ENCODE peak calls at places on chromosome 16, in eight cellular contexts. One of them, this sample, is unnamed.

GRCh38 chr16:72362972-72363371 is 191.0 kb upstream of the PMFBP1 start:
- DNase-seq in body of pancreas: no peak
- DNase-seq in lower leg skin: no peak
- DNase-seq in CD4-positive, alpha-beta memory T cell: no peak
- DNase-seq in stimulated activated effector memory CD8-positive, alpha-beta T cell treated with anti-CD3 and anti-CD28 coated beads, Interleukin-12 subunit alpha, Interleukin-12 subunit beta, amount 100 ng/mL, for 72 hours: no peak
- DNase-seq in NCI-H1417: no peak
- DNase-seq in hepatic stellate cell: no peak
- DNase-seq in stimulated activated CD4-positive, alpha-beta T cell treated with anti-CD3 and anti-CD28 coated beads, Interleukin-1b, Interleukin-23, amount 100 ng/mL, for 1 hour: no peak
- DNase-seq in this sample: peak

GRCh38 chr16:6125483-6126259 is 1028.1 kb upstream of the EEF2KMT start:
- DNase-seq in CD4-positive, alpha-beta memory T cell: no peak
- DNase-seq in lower leg skin: no peak
- DNase-seq in stimulated activated effector memory CD8-positive, alpha-beta T cell treated with anti-CD3 and anti-CD28 coated beads, Interleukin-12 subunit alpha, Interleukin-12 subunit beta, amount 100 ng/mL, for 72 hours: no peak
- DNase-seq in hepatic stellate cell: no peak
- DNase-seq in NCI-H1417: no peak
- DNase-seq in stimulated activated CD4-positive, alpha-beta T cell treated with anti-CD3 and anti-CD28 coated beads, Interleukin-1b, Interleukin-23, amount 100 ng/mL, for 1 hour: no peak
- DNase-seq in body of pancreas: no peak
- DNase-seq in this sample: no peak

GRCh38 chr16:12672986-12673385 is 130.7 kb downstream of the CPPED1 start:
- DNase-seq in lower leg skin: no peak
- DNase-seq in NCI-H1417: peak
- DNase-seq in stimulated activated CD4-positive, alpha-beta T cell treated with anti-CD3 and anti-CD28 coated beads, Interleukin-1b, Interleukin-23, amount 100 ng/mL, for 1 hour: no peak
- DNase-seq in stimulated activated effector memory CD8-positive, alpha-beta T cell treated with anti-CD3 and anti-CD28 coated beads, Interleukin-12 subunit alpha, Interleukin-12 subunit beta, amount 100 ng/mL, for 72 hours: no peak
- DNase-seq in hepatic stellate cell: no peak
- DNase-seq in body of pancreas: no peak
- DNase-seq in CD4-positive, alpha-beta memory T cell: no peak
- DNase-seq in this sample: no peak

GRCh38 chr16:84829168-84829965 is 9.6 kb downstream of the CRISPLD2 start:
- DNase-seq in NCI-H1417: no peak
- DNase-seq in lower leg skin: no peak
- DNase-seq in hepatic stellate cell: peak
- DNase-seq in stimulated activated CD4-positive, alpha-beta T cell treated with anti-CD3 and anti-CD28 coated beads, Interleukin-1b, Interleukin-23, amount 100 ng/mL, for 1 hour: no peak
- DNase-seq in CD4-positive, alpha-beta memory T cell: no peak
- DNase-seq in body of pancreas: peak
- DNase-seq in stimulated activated effector memory CD8-positive, alpha-beta T cell treated with anti-CD3 and anti-CD28 coated beads, Interleukin-12 subunit alpha, Interleukin-12 subunit beta, amount 100 ng/mL, for 72 hours: no peak
- DNase-seq in this sample: peak

GRCh38 chr16:57795431-57795878 is 6.8 kb downstream of the KIFC3 start:
- DNase-seq in lower leg skin: no peak
- DNase-seq in body of pancreas: peak
- DNase-seq in stimulated activated effector memory CD8-positive, alpha-beta T cell treated with anti-CD3 and anti-CD28 coated beads, Interleukin-12 subunit alpha, Interleukin-12 subunit beta, amount 100 ng/mL, for 72 hours: no peak
- DNase-seq in hepatic stellate cell: peak
- DNase-seq in CD4-positive, alpha-beta memory T cell: peak
- DNase-seq in NCI-H1417: peak
- DNase-seq in stimulated activated CD4-positive, alpha-beta T cell treated with anti-CD3 and anti-CD28 coated beads, Interleukin-1b, Interleukin-23, amount 100 ng/mL, for 1 hour: no peak
- DNase-seq in this sample: no peak

GRCh38 chr16:22188595-22189442 is 17.3 kb upstream of the EEF2K start:
- DNase-seq in NCI-H1417: peak
- DNase-seq in lower leg skin: peak
- DNase-seq in stimulated activated effector memory CD8-positive, alpha-beta T cell treated with anti-CD3 and anti-CD28 coated beads, Interleukin-12 subunit alpha, Interleukin-12 subunit beta, amount 100 ng/mL, for 72 hours: no peak
- DNase-seq in stimulated activated CD4-positive, alpha-beta T cell treated with anti-CD3 and anti-CD28 coated beads, Interleukin-1b, Interleukin-23, amount 100 ng/mL, for 1 hour: peak
- DNase-seq in CD4-positive, alpha-beta memory T cell: peak
- DNase-seq in body of pancreas: peak
- DNase-seq in hepatic stellate cell: peak
- DNase-seq in this sample: peak

GRCh38 chr16:78744796-78745464 is 645.5 kb downstream of the WWOX start:
- DNase-seq in stimulated activated effector memory CD8-positive, alpha-beta T cell treated with anti-CD3 and anti-CD28 coated beads, Interleukin-12 subunit alpha, Interleukin-12 subunit beta, amount 100 ng/mL, for 72 hours: no peak
- DNase-seq in NCI-H1417: no peak
- DNase-seq in hepatic stellate cell: no peak
- DNase-seq in stimulated activated CD4-positive, alpha-beta T cell treated with anti-CD3 and anti-CD28 coated beads, Interleukin-1b, Interleukin-23, amount 100 ng/mL, for 1 hour: no peak
- DNase-seq in lower leg skin: no peak
- DNase-seq in CD4-positive, alpha-beta memory T cell: no peak
- DNase-seq in body of pancreas: no peak
- DNase-seq in this sample: no peak

GRCh38 chr16:2163211-2163881 is 7.8 kb downstream of the TRAF7 start:
- DNase-seq in stimulated activated CD4-positive, alpha-beta T cell treated with anti-CD3 and anti-CD28 coated beads, Interleukin-1b, Interleukin-23, amount 100 ng/mL, for 1 hour: no peak
- DNase-seq in stimulated activated effector memory CD8-positive, alpha-beta T cell treated with anti-CD3 and anti-CD28 coated beads, Interleukin-12 subunit alpha, Interleukin-12 subunit beta, amount 100 ng/mL, for 72 hours: no peak
- DNase-seq in lower leg skin: no peak
- DNase-seq in CD4-positive, alpha-beta memory T cell: no peak
- DNase-seq in NCI-H1417: no peak
- DNase-seq in body of pancreas: no peak
- DNase-seq in hepatic stellate cell: no peak
- DNase-seq in this sample: no peak

GRCh38 chr16:1707193-1707790 is 1.3 kb downstream of the MAPK8IP3 start:
- DNase-seq in stimulated activated CD4-positive, alpha-beta T cell treated with anti-CD3 and anti-CD28 coated beads, Interleukin-1b, Interleukin-23, amount 100 ng/mL, for 1 hour: no peak
- DNase-seq in CD4-positive, alpha-beta memory T cell: peak
- DNase-seq in NCI-H1417: no peak
- DNase-seq in body of pancreas: peak
- DNase-seq in hepatic stellate cell: peak
- DNase-seq in lower leg skin: peak
- DNase-seq in stimulated activated effector memory CD8-positive, alpha-beta T cell treated with anti-CD3 and anti-CD28 coated beads, Interleukin-12 subunit alpha, Interleukin-12 subunit beta, amount 100 ng/mL, for 72 hours: no peak
- DNase-seq in this sample: no peak

GRCh38 chr16:49986351-49987124 is 38.5 kb upstream of the CNEP1R1 start:
- DNase-seq in stimulated activated effector memory CD8-positive, alpha-beta T cell treated with anti-CD3 and anti-CD28 coated beads, Interleukin-12 subunit alpha, Interleukin-12 subunit beta, amount 100 ng/mL, for 72 hours: no peak
- DNase-seq in CD4-positive, alpha-beta memory T cell: no peak
- DNase-seq in lower leg skin: no peak
- DNase-seq in body of pancreas: no peak
- DNase-seq in NCI-H1417: no peak
- DNase-seq in stimulated activated CD4-positive, alpha-beta T cell treated with anti-CD3 and anti-CD28 coated beads, Interleukin-1b, Interleukin-23, amount 100 ng/mL, for 1 hour: no peak
- DNase-seq in hepatic stellate cell: no peak
- DNase-seq in this sample: no peak

GRCh38 chr16:9965079-9965478 is 217.1 kb downstream of the GRIN2A start:
- DNase-seq in lower leg skin: no peak
- DNase-seq in NCI-H1417: no peak
- DNase-seq in stimulated activated CD4-positive, alpha-beta T cell treated with anti-CD3 and anti-CD28 coated beads, Interleukin-1b, Interleukin-23, amount 100 ng/mL, for 1 hour: no peak
- DNase-seq in hepatic stellate cell: no peak
- DNase-seq in stimulated activated effector memory CD8-positive, alpha-beta T cell treated with anti-CD3 and anti-CD28 coated beads, Interleukin-12 subunit alpha, Interleukin-12 subunit beta, amount 100 ng/mL, for 72 hours: no peak
- DNase-seq in CD4-positive, alpha-beta memory T cell: no peak
- DNase-seq in body of pancreas: no peak
- DNase-seq in this sample: no peak

GRCh38 chr16:27332105-27332504 is 18.3 kb downstream of the IL4R start:
- DNase-seq in stimulated activated CD4-positive, alpha-beta T cell treated with anti-CD3 and anti-CD28 coated beads, Interleukin-1b, Interleukin-23, amount 100 ng/mL, for 1 hour: no peak
- DNase-seq in hepatic stellate cell: no peak
- DNase-seq in stimulated activated effector memory CD8-positive, alpha-beta T cell treated with anti-CD3 and anti-CD28 coated beads, Interleukin-12 subunit alpha, Interleukin-12 subunit beta, amount 100 ng/mL, for 72 hours: no peak
- DNase-seq in NCI-H1417: no peak
- DNase-seq in CD4-positive, alpha-beta memory T cell: no peak
- DNase-seq in body of pancreas: no peak
- DNase-seq in lower leg skin: no peak
- DNase-seq in this sample: no peak

GRCh38 chr16:79762217-79762616 is 161.7 kb upstream of the MAF start:
- DNase-seq in stimulated activated CD4-positive, alpha-beta T cell treated with anti-CD3 and anti-CD28 coated beads, Interleukin-1b, Interleukin-23, amount 100 ng/mL, for 1 hour: no peak
- DNase-seq in hepatic stellate cell: no peak
- DNase-seq in stimulated activated effector memory CD8-positive, alpha-beta T cell treated with anti-CD3 and anti-CD28 coated beads, Interleukin-12 subunit alpha, Interleukin-12 subunit beta, amount 100 ng/mL, for 72 hours: no peak
- DNase-seq in lower leg skin: no peak
- DNase-seq in NCI-H1417: no peak
- DNase-seq in body of pancreas: no peak
- DNase-seq in CD4-positive, alpha-beta memory T cell: no peak
- DNase-seq in this sample: no peak

GRCh38 chr16:50269769-50270509 is 3.6 kb downstream of the ADCY7 start:
- DNase-seq in lower leg skin: no peak
- DNase-seq in stimulated activated CD4-positive, alpha-beta T cell treated with anti-CD3 and anti-CD28 coated beads, Interleukin-1b, Interleukin-23, amount 100 ng/mL, for 1 hour: no peak
- DNase-seq in body of pancreas: no peak
- DNase-seq in stimulated activated effector memory CD8-positive, alpha-beta T cell treated with anti-CD3 and anti-CD28 coated beads, Interleukin-12 subunit alpha, Interleukin-12 subunit beta, amount 100 ng/mL, for 72 hours: no peak
- DNase-seq in hepatic stellate cell: no peak
- DNase-seq in NCI-H1417: no peak
- DNase-seq in CD4-positive, alpha-beta memory T cell: no peak
- DNase-seq in this sample: no peak

GRCh38 chr16:84266451-84266850 is 26.6 kb upstream of the KCNG4 start:
- DNase-seq in CD4-positive, alpha-beta memory T cell: peak
- DNase-seq in stimulated activated CD4-positive, alpha-beta T cell treated with anti-CD3 and anti-CD28 coated beads, Interleukin-1b, Interleukin-23, amount 100 ng/mL, for 1 hour: no peak
- DNase-seq in hepatic stellate cell: peak
- DNase-seq in lower leg skin: no peak
- DNase-seq in body of pancreas: peak
- DNase-seq in stimulated activated effector memory CD8-positive, alpha-beta T cell treated with anti-CD3 and anti-CD28 coated beads, Interleukin-12 subunit alpha, Interleukin-12 subunit beta, amount 100 ng/mL, for 72 hours: no peak
- DNase-seq in NCI-H1417: peak
- DNase-seq in this sample: peak

GRCh38 chr16:57537596-57538234 is 1.3 kb upstream of the CCDC102A start:
- DNase-seq in hepatic stellate cell: no peak
- DNase-seq in stimulated activated effector memory CD8-positive, alpha-beta T cell treated with anti-CD3 and anti-CD28 coated beads, Interleukin-12 subunit alpha, Interleukin-12 subunit beta, amount 100 ng/mL, for 72 hours: no peak
- DNase-seq in NCI-H1417: no peak
- DNase-seq in stimulated activated CD4-positive, alpha-beta T cell treated with anti-CD3 and anti-CD28 coated beads, Interleukin-1b, Interleukin-23, amount 100 ng/mL, for 1 hour: no peak
- DNase-seq in CD4-positive, alpha-beta memory T cell: no peak
- DNase-seq in body of pancreas: no peak
- DNase-seq in lower leg skin: peak
- DNase-seq in this sample: no peak

GRCh38 chr16:66706506-66706880 is 9.9 kb upstream of the CMTM4 start:
- DNase-seq in lower leg skin: no peak
- DNase-seq in NCI-H1417: no peak
- DNase-seq in CD4-positive, alpha-beta memory T cell: no peak
- DNase-seq in body of pancreas: no peak
- DNase-seq in stimulated activated effector memory CD8-positive, alpha-beta T cell treated with anti-CD3 and anti-CD28 coated beads, Interleukin-12 subunit alpha, Interleukin-12 subunit beta, amount 100 ng/mL, for 72 hours: no peak
- DNase-seq in stimulated activated CD4-positive, alpha-beta T cell treated with anti-CD3 and anti-CD28 coated beads, Interleukin-1b, Interleukin-23, amount 100 ng/mL, for 1 hour: no peak
- DNase-seq in hepatic stellate cell: peak
- DNase-seq in this sample: no peak

GRCh38 chr16:84407588-84408313 is 39.4 kb downstream of the ATP2C2 start:
- DNase-seq in stimulated activated effector memory CD8-positive, alpha-beta T cell treated with anti-CD3 and anti-CD28 coated beads, Interleukin-12 subunit alpha, Interleukin-12 subunit beta, amount 100 ng/mL, for 72 hours: no peak
- DNase-seq in lower leg skin: no peak
- DNase-seq in stimulated activated CD4-positive, alpha-beta T cell treated with anti-CD3 and anti-CD28 coated beads, Interleukin-1b, Interleukin-23, amount 100 ng/mL, for 1 hour: no peak
- DNase-seq in body of pancreas: no peak
- DNase-seq in hepatic stellate cell: no peak
- DNase-seq in CD4-positive, alpha-beta memory T cell: no peak
- DNase-seq in NCI-H1417: no peak
- DNase-seq in this sample: no peak

GRCh38 chr16:16992986-16993783 is 477.6 kb downstream of the XYLT1 start:
- DNase-seq in stimulated activated CD4-positive, alpha-beta T cell treated with anti-CD3 and anti-CD28 coated beads, Interleukin-1b, Interleukin-23, amount 100 ng/mL, for 1 hour: no peak
- DNase-seq in CD4-positive, alpha-beta memory T cell: peak
- DNase-seq in body of pancreas: no peak
- DNase-seq in hepatic stellate cell: no peak
- DNase-seq in lower leg skin: no peak
- DNase-seq in stimulated activated effector memory CD8-positive, alpha-beta T cell treated with anti-CD3 and anti-CD28 coated beads, Interleukin-12 subunit alpha, Interleukin-12 subunit beta, amount 100 ng/mL, for 72 hours: no peak
- DNase-seq in NCI-H1417: no peak
- DNase-seq in this sample: no peak

GRCh38 chr16:82182237-82183003 is 12.4 kb upstream of the MPHOSPH6 start:
- DNase-seq in stimulated activated CD4-positive, alpha-beta T cell treated with anti-CD3 and anti-CD28 coated beads, Interleukin-1b, Interleukin-23, amount 100 ng/mL, for 1 hour: no peak
- DNase-seq in NCI-H1417: no peak
- DNase-seq in lower leg skin: no peak
- DNase-seq in body of pancreas: no peak
- DNase-seq in stimulated activated effector memory CD8-positive, alpha-beta T cell treated with anti-CD3 and anti-CD28 coated beads, Interleukin-12 subunit alpha, Interleukin-12 subunit beta, amount 100 ng/mL, for 72 hours: no peak
- DNase-seq in hepatic stellate cell: no peak
- DNase-seq in CD4-positive, alpha-beta memory T cell: no peak
- DNase-seq in this sample: no peak

GRCh38 chr16:67987460-67988160 is 7.3 kb upstream of the DPEP3 start:
- DNase-seq in CD4-positive, alpha-beta memory T cell: no peak
- DNase-seq in stimulated activated CD4-positive, alpha-beta T cell treated with anti-CD3 and anti-CD28 coated beads, Interleukin-1b, Interleukin-23, amount 100 ng/mL, for 1 hour: no peak
- DNase-seq in body of pancreas: peak
- DNase-seq in hepatic stellate cell: no peak
- DNase-seq in stimulated activated effector memory CD8-positive, alpha-beta T cell treated with anti-CD3 and anti-CD28 coated beads, Interleukin-12 subunit alpha, Interleukin-12 subunit beta, amount 100 ng/mL, for 72 hours: no peak
- DNase-seq in lower leg skin: no peak
- DNase-seq in NCI-H1417: no peak
- DNase-seq in this sample: no peak

GRCh38 chr16:67648764-67649407 is 3.9 kb downstream of the CARMIL2 start:
- DNase-seq in stimulated activated CD4-positive, alpha-beta T cell treated with anti-CD3 and anti-CD28 coated beads, Interleukin-1b, Interleukin-23, amount 100 ng/mL, for 1 hour: no peak
- DNase-seq in NCI-H1417: no peak
- DNase-seq in hepatic stellate cell: no peak
- DNase-seq in CD4-positive, alpha-beta memory T cell: no peak
- DNase-seq in stimulated activated effector memory CD8-positive, alpha-beta T cell treated with anti-CD3 and anti-CD28 coated beads, Interleukin-12 subunit alpha, Interleukin-12 subunit beta, amount 100 ng/mL, for 72 hours: no peak
- DNase-seq in body of pancreas: no peak
- DNase-seq in lower leg skin: no peak
- DNase-seq in this sample: no peak

GRCh38 chr16:4298761-4299522 is 16.9 kb upstream of the GLIS2 start:
- DNase-seq in stimulated activated CD4-positive, alpha-beta T cell treated with anti-CD3 and anti-CD28 coated beads, Interleukin-1b, Interleukin-23, amount 100 ng/mL, for 1 hour: no peak
- DNase-seq in body of pancreas: peak
- DNase-seq in CD4-positive, alpha-beta memory T cell: no peak
- DNase-seq in lower leg skin: peak
- DNase-seq in NCI-H1417: no peak
- DNase-seq in hepatic stellate cell: peak
- DNase-seq in stimulated activated effector memory CD8-positive, alpha-beta T cell treated with anti-CD3 and anti-CD28 coated beads, Interleukin-12 subunit alpha, Interleukin-12 subunit beta, amount 100 ng/mL, for 72 hours: no peak
- DNase-seq in this sample: no peak

GRCh38 chr16:16960785-16961184 is 510.0 kb downstream of the XYLT1 start:
- DNase-seq in stimulated activated CD4-positive, alpha-beta T cell treated with anti-CD3 and anti-CD28 coated beads, Interleukin-1b, Interleukin-23, amount 100 ng/mL, for 1 hour: no peak
- DNase-seq in lower leg skin: no peak
- DNase-seq in CD4-positive, alpha-beta memory T cell: no peak
- DNase-seq in NCI-H1417: no peak
- DNase-seq in stimulated activated effector memory CD8-positive, alpha-beta T cell treated with anti-CD3 and anti-CD28 coated beads, Interleukin-12 subunit alpha, Interleukin-12 subunit beta, amount 100 ng/mL, for 72 hours: no peak
- DNase-seq in hepatic stellate cell: no peak
- DNase-seq in body of pancreas: no peak
- DNase-seq in this sample: no peak

GRCh38 chr16:31268033-31268365 is 8.2 kb downstream of the ITGAM start:
- DNase-seq in NCI-H1417: no peak
- DNase-seq in body of pancreas: no peak
- DNase-seq in lower leg skin: no peak
- DNase-seq in stimulated activated effector memory CD8-positive, alpha-beta T cell treated with anti-CD3 and anti-CD28 coated beads, Interleukin-12 subunit alpha, Interleukin-12 subunit beta, amount 100 ng/mL, for 72 hours: no peak
- DNase-seq in hepatic stellate cell: no peak
- DNase-seq in CD4-positive, alpha-beta memory T cell: no peak
- DNase-seq in stimulated activated CD4-positive, alpha-beta T cell treated with anti-CD3 and anti-CD28 coated beads, Interleukin-1b, Interleukin-23, amount 100 ng/mL, for 1 hour: no peak
- DNase-seq in this sample: no peak

GRCh38 chr16:14628806-14629611 is 1.1 kb downstream of the PARN start:
- DNase-seq in NCI-H1417: peak
- DNase-seq in CD4-positive, alpha-beta memory T cell: peak
- DNase-seq in hepatic stellate cell: no peak
- DNase-seq in lower leg skin: no peak
- DNase-seq in stimulated activated CD4-positive, alpha-beta T cell treated with anti-CD3 and anti-CD28 coated beads, Interleukin-1b, Interleukin-23, amount 100 ng/mL, for 1 hour: no peak
- DNase-seq in body of pancreas: no peak
- DNase-seq in stimulated activated effector memory CD8-positive, alpha-beta T cell treated with anti-CD3 and anti-CD28 coated beads, Interleukin-12 subunit alpha, Interleukin-12 subunit beta, amount 100 ng/mL, for 72 hours: no peak
- DNase-seq in this sample: no peak

GRCh38 chr16:56409195-56409594 is 16.1 kb downstream of the AMFR start:
- DNase-seq in hepatic stellate cell: no peak
- DNase-seq in stimulated activated CD4-positive, alpha-beta T cell treated with anti-CD3 and anti-CD28 coated beads, Interleukin-1b, Interleukin-23, amount 100 ng/mL, for 1 hour: no peak
- DNase-seq in body of pancreas: peak
- DNase-seq in NCI-H1417: no peak
- DNase-seq in lower leg skin: no peak
- DNase-seq in CD4-positive, alpha-beta memory T cell: no peak
- DNase-seq in stimulated activated effector memory CD8-positive, alpha-beta T cell treated with anti-CD3 and anti-CD28 coated beads, Interleukin-12 subunit alpha, Interleukin-12 subunit beta, amount 100 ng/mL, for 72 hours: no peak
- DNase-seq in this sample: no peak

GRCh38 chr16:3086596-3087242 is 12.4 kb downstream of the ZSCAN10 start:
- DNase-seq in body of pancreas: no peak
- DNase-seq in stimulated activated CD4-positive, alpha-beta T cell treated with anti-CD3 and anti-CD28 coated beads, Interleukin-1b, Interleukin-23, amount 100 ng/mL, for 1 hour: no peak
- DNase-seq in CD4-positive, alpha-beta memory T cell: no peak
- DNase-seq in stimulated activated effector memory CD8-positive, alpha-beta T cell treated with anti-CD3 and anti-CD28 coated beads, Interleukin-12 subunit alpha, Interleukin-12 subunit beta, amount 100 ng/mL, for 72 hours: no peak
- DNase-seq in NCI-H1417: no peak
- DNase-seq in hepatic stellate cell: no peak
- DNase-seq in lower leg skin: no peak
- DNase-seq in this sample: no peak

GRCh38 chr16:11429823-11430222 is 84.6 kb downstream of the RMI2 start:
- DNase-seq in lower leg skin: no peak
- DNase-seq in stimulated activated CD4-positive, alpha-beta T cell treated with anti-CD3 and anti-CD28 coated beads, Interleukin-1b, Interleukin-23, amount 100 ng/mL, for 1 hour: no peak
- DNase-seq in hepatic stellate cell: no peak
- DNase-seq in body of pancreas: peak
- DNase-seq in NCI-H1417: no peak
- DNase-seq in CD4-positive, alpha-beta memory T cell: no peak
- DNase-seq in stimulated activated effector memory CD8-positive, alpha-beta T cell treated with anti-CD3 and anti-CD28 coated beads, Interleukin-12 subunit alpha, Interleukin-12 subunit beta, amount 100 ng/mL, for 72 hours: no peak
- DNase-seq in this sample: no peak

GRCh38 chr16:56910654-56911539 is 21.0 kb upstream of the HERPUD1 start:
- DNase-seq in lower leg skin: no peak
- DNase-seq in stimulated activated CD4-positive, alpha-beta T cell treated with anti-CD3 and anti-CD28 coated beads, Interleukin-1b, Interleukin-23, amount 100 ng/mL, for 1 hour: no peak
- DNase-seq in stimulated activated effector memory CD8-positive, alpha-beta T cell treated with anti-CD3 and anti-CD28 coated beads, Interleukin-12 subunit alpha, Interleukin-12 subunit beta, amount 100 ng/mL, for 72 hours: no peak
- DNase-seq in body of pancreas: peak
- DNase-seq in hepatic stellate cell: peak
- DNase-seq in CD4-positive, alpha-beta memory T cell: no peak
- DNase-seq in NCI-H1417: no peak
- DNase-seq in this sample: peak

GRCh38 chr16:30183961-30184429 is 593 bp downstream of the CORO1A start:
- DNase-seq in stimulated activated effector memory CD8-positive, alpha-beta T cell treated with anti-CD3 and anti-CD28 coated beads, Interleukin-12 subunit alpha, Interleukin-12 subunit beta, amount 100 ng/mL, for 72 hours: peak
- DNase-seq in lower leg skin: peak
- DNase-seq in body of pancreas: peak
- DNase-seq in CD4-positive, alpha-beta memory T cell: peak
- DNase-seq in NCI-H1417: no peak
- DNase-seq in stimulated activated CD4-positive, alpha-beta T cell treated with anti-CD3 and anti-CD28 coated beads, Interleukin-1b, Interleukin-23, amount 100 ng/mL, for 1 hour: peak
- DNase-seq in hepatic stellate cell: no peak
- DNase-seq in this sample: no peak

GRCh38 chr16:57516176-57516725 is 20.1 kb downstream of the CCDC102A start:
- DNase-seq in stimulated activated effector memory CD8-positive, alpha-beta T cell treated with anti-CD3 and anti-CD28 coated beads, Interleukin-12 subunit alpha, Interleukin-12 subunit beta, amount 100 ng/mL, for 72 hours: no peak
- DNase-seq in NCI-H1417: no peak
- DNase-seq in hepatic stellate cell: no peak
- DNase-seq in lower leg skin: no peak
- DNase-seq in body of pancreas: no peak
- DNase-seq in CD4-positive, alpha-beta memory T cell: no peak
- DNase-seq in stimulated activated CD4-positive, alpha-beta T cell treated with anti-CD3 and anti-CD28 coated beads, Interleukin-1b, Interleukin-23, amount 100 ng/mL, for 1 hour: no peak
- DNase-seq in this sample: no peak

GRCh38 chr16:50288920-50289319 is 22.6 kb downstream of the ADCY7 start:
- DNase-seq in hepatic stellate cell: no peak
- DNase-seq in stimulated activated effector memory CD8-positive, alpha-beta T cell treated with anti-CD3 and anti-CD28 coated beads, Interleukin-12 subunit alpha, Interleukin-12 subunit beta, amount 100 ng/mL, for 72 hours: no peak
- DNase-seq in lower leg skin: no peak
- DNase-seq in stimulated activated CD4-positive, alpha-beta T cell treated with anti-CD3 and anti-CD28 coated beads, Interleukin-1b, Interleukin-23, amount 100 ng/mL, for 1 hour: no peak
- DNase-seq in body of pancreas: no peak
- DNase-seq in CD4-positive, alpha-beta memory T cell: no peak
- DNase-seq in NCI-H1417: no peak
- DNase-seq in this sample: no peak

GRCh38 chr16:30114411-30114810 is 1.1 kb upstream of the GDPD3 start:
- DNase-seq in NCI-H1417: no peak
- DNase-seq in stimulated activated effector memory CD8-positive, alpha-beta T cell treated with anti-CD3 and anti-CD28 coated beads, Interleukin-12 subunit alpha, Interleukin-12 subunit beta, amount 100 ng/mL, for 72 hours: no peak
- DNase-seq in CD4-positive, alpha-beta memory T cell: no peak
- DNase-seq in stimulated activated CD4-positive, alpha-beta T cell treated with anti-CD3 and anti-CD28 coated beads, Interleukin-1b, Interleukin-23, amount 100 ng/mL, for 1 hour: no peak
- DNase-seq in body of pancreas: no peak
- DNase-seq in hepatic stellate cell: no peak
- DNase-seq in lower leg skin: no peak
- DNase-seq in this sample: no peak

This sample was measured in foreskin melanocyte.